ENCODE peak calls at places on chromosome 19, in nine cellular contexts. One of them, this sample, is unnamed.

GRCh38 chr19:3363841-3364500 is 2.4 kb upstream of the NFIC start:
- DNase-seq in stimulated activated CD8-positive, alpha-beta memory T cell treated with anti-CD3 and anti-CD28 coated beads, Interleukin-12 subunit alpha, Interleukin-12 subunit beta, amount 100 ng/mL, for 1 hour: no peak
- DNase-seq in breast epithelium: no peak
- DNase-seq in stimulated activated CD4-positive, alpha-beta T cell treated with anti-CD3 and anti-CD28 coated beads, Interleukin-12 subunit alpha, Interleukin-12 subunit beta, amount 100 ng/mL, for 24 hours: no peak
- DNase-seq in RWPE1: no peak
- DNase-seq in epithelial cell of proximal tubule: no peak
- DNase-seq in fibroblast of villous mesenchyme: no peak
- DNase-seq in bronchial epithelial cell: no peak
- DNase-seq in stimulated activated naive CD8-positive, alpha-beta T cell treated with anti-CD3 and anti-CD28 coated beads, Interleukin-15, Interleukin-2, amounts not matched to agents 100 U/mL and 50 U/mL, for 24 hours: no peak
- DNase-seq in this sample: no peak

GRCh38 chr19:48859711-48860572 is 8.5 kb downstream of the PLEKHA4 start:
- DNase-seq in stimulated activated CD4-positive, alpha-beta T cell treated with anti-CD3 and anti-CD28 coated beads, Interleukin-12 subunit alpha, Interleukin-12 subunit beta, amount 100 ng/mL, for 24 hours: no peak
- DNase-seq in RWPE1: no peak
- DNase-seq in stimulated activated naive CD8-positive, alpha-beta T cell treated with anti-CD3 and anti-CD28 coated beads, Interleukin-15, Interleukin-2, amounts not matched to agents 100 U/mL and 50 U/mL, for 24 hours: peak
- DNase-seq in fibroblast of villous mesenchyme: no peak
- DNase-seq in epithelial cell of proximal tubule: no peak
- DNase-seq in stimulated activated CD8-positive, alpha-beta memory T cell treated with anti-CD3 and anti-CD28 coated beads, Interleukin-12 subunit alpha, Interleukin-12 subunit beta, amount 100 ng/mL, for 1 hour: no peak
- DNase-seq in bronchial epithelial cell: no peak
- DNase-seq in breast epithelium: no peak
- DNase-seq in this sample: no peak

GRCh38 chr19:38736413-38737280 is 7.6 kb downstream of the CAPN12 start:
- DNase-seq in breast epithelium: peak
- DNase-seq in fibroblast of villous mesenchyme: no peak
- DNase-seq in bronchial epithelial cell: peak
- DNase-seq in stimulated activated CD8-positive, alpha-beta memory T cell treated with anti-CD3 and anti-CD28 coated beads, Interleukin-12 subunit alpha, Interleukin-12 subunit beta, amount 100 ng/mL, for 1 hour: peak
- DNase-seq in stimulated activated CD4-positive, alpha-beta T cell treated with anti-CD3 and anti-CD28 coated beads, Interleukin-12 subunit alpha, Interleukin-12 subunit beta, amount 100 ng/mL, for 24 hours: peak
- DNase-seq in epithelial cell of proximal tubule: no peak
- DNase-seq in RWPE1: peak
- DNase-seq in stimulated activated naive CD8-positive, alpha-beta T cell treated with anti-CD3 and anti-CD28 coated beads, Interleukin-15, Interleukin-2, amounts not matched to agents 100 U/mL and 50 U/mL, for 24 hours: peak
- DNase-seq in this sample: no peak

GRCh38 chr19:41175825-41176734 is 16.9 kb upstream of the CYP2S1 start:
- DNase-seq in epithelial cell of proximal tubule: peak
- DNase-seq in stimulated activated naive CD8-positive, alpha-beta T cell treated with anti-CD3 and anti-CD28 coated beads, Interleukin-15, Interleukin-2, amounts not matched to agents 100 U/mL and 50 U/mL, for 24 hours: peak
- DNase-seq in RWPE1: peak
- DNase-seq in bronchial epithelial cell: peak
- DNase-seq in fibroblast of villous mesenchyme: peak
- DNase-seq in breast epithelium: no peak
- DNase-seq in stimulated activated CD8-positive, alpha-beta memory T cell treated with anti-CD3 and anti-CD28 coated beads, Interleukin-12 subunit alpha, Interleukin-12 subunit beta, amount 100 ng/mL, for 1 hour: no peak
- DNase-seq in stimulated activated CD4-positive, alpha-beta T cell treated with anti-CD3 and anti-CD28 coated beads, Interleukin-12 subunit alpha, Interleukin-12 subunit beta, amount 100 ng/mL, for 24 hours: peak
- DNase-seq in this sample: peak

GRCh38 chr19:13022111-13022858 is 27.0 kb downstream of the NFIX start:
- DNase-seq in epithelial cell of proximal tubule: no peak
- DNase-seq in stimulated activated CD4-positive, alpha-beta T cell treated with anti-CD3 and anti-CD28 coated beads, Interleukin-12 subunit alpha, Interleukin-12 subunit beta, amount 100 ng/mL, for 24 hours: no peak
- DNase-seq in RWPE1: no peak
- DNase-seq in bronchial epithelial cell: no peak
- DNase-seq in breast epithelium: no peak
- DNase-seq in stimulated activated CD8-positive, alpha-beta memory T cell treated with anti-CD3 and anti-CD28 coated beads, Interleukin-12 subunit alpha, Interleukin-12 subunit beta, amount 100 ng/mL, for 1 hour: no peak
- DNase-seq in stimulated activated naive CD8-positive, alpha-beta T cell treated with anti-CD3 and anti-CD28 coated beads, Interleukin-15, Interleukin-2, amounts not matched to agents 100 U/mL and 50 U/mL, for 24 hours: no peak
- DNase-seq in fibroblast of villous mesenchyme: peak
- DNase-seq in this sample: no peak

GRCh38 chr19:13611596-13611995 is 105.3 kb upstream of the CACNA1A start:
- DNase-seq in breast epithelium: no peak
- DNase-seq in stimulated activated CD4-positive, alpha-beta T cell treated with anti-CD3 and anti-CD28 coated beads, Interleukin-12 subunit alpha, Interleukin-12 subunit beta, amount 100 ng/mL, for 24 hours: no peak
- DNase-seq in fibroblast of villous mesenchyme: peak
- DNase-seq in stimulated activated CD8-positive, alpha-beta memory T cell treated with anti-CD3 and anti-CD28 coated beads, Interleukin-12 subunit alpha, Interleukin-12 subunit beta, amount 100 ng/mL, for 1 hour: no peak
- DNase-seq in stimulated activated naive CD8-positive, alpha-beta T cell treated with anti-CD3 and anti-CD28 coated beads, Interleukin-15, Interleukin-2, amounts not matched to agents 100 U/mL and 50 U/mL, for 24 hours: no peak
- DNase-seq in RWPE1: no peak
- DNase-seq in bronchial epithelial cell: no peak
- DNase-seq in epithelial cell of proximal tubule: no peak
- DNase-seq in this sample: no peak

GRCh38 chr19:18503971-18504885 is 17.6 kb downstream of the ELL start:
- DNase-seq in epithelial cell of proximal tubule: no peak
- DNase-seq in RWPE1: no peak
- DNase-seq in breast epithelium: no peak
- DNase-seq in stimulated activated naive CD8-positive, alpha-beta T cell treated with anti-CD3 and anti-CD28 coated beads, Interleukin-15, Interleukin-2, amounts not matched to agents 100 U/mL and 50 U/mL, for 24 hours: no peak
- DNase-seq in fibroblast of villous mesenchyme: no peak
- DNase-seq in stimulated activated CD8-positive, alpha-beta memory T cell treated with anti-CD3 and anti-CD28 coated beads, Interleukin-12 subunit alpha, Interleukin-12 subunit beta, amount 100 ng/mL, for 1 hour: no peak
- DNase-seq in stimulated activated CD4-positive, alpha-beta T cell treated with anti-CD3 and anti-CD28 coated beads, Interleukin-12 subunit alpha, Interleukin-12 subunit beta, amount 100 ng/mL, for 24 hours: no peak
- DNase-seq in bronchial epithelial cell: no peak
- DNase-seq in this sample: no peak

GRCh38 chr19:34274284-34274826 is 20.0 kb downstream of the GARRE1 start:
- DNase-seq in RWPE1: no peak
- DNase-seq in stimulated activated naive CD8-positive, alpha-beta T cell treated with anti-CD3 and anti-CD28 coated beads, Interleukin-15, Interleukin-2, amounts not matched to agents 100 U/mL and 50 U/mL, for 24 hours: no peak
- DNase-seq in bronchial epithelial cell: no peak
- DNase-seq in epithelial cell of proximal tubule: no peak
- DNase-seq in fibroblast of villous mesenchyme: no peak
- DNase-seq in stimulated activated CD4-positive, alpha-beta T cell treated with anti-CD3 and anti-CD28 coated beads, Interleukin-12 subunit alpha, Interleukin-12 subunit beta, amount 100 ng/mL, for 24 hours: no peak
- DNase-seq in stimulated activated CD8-positive, alpha-beta memory T cell treated with anti-CD3 and anti-CD28 coated beads, Interleukin-12 subunit alpha, Interleukin-12 subunit beta, amount 100 ng/mL, for 1 hour: no peak
- DNase-seq in breast epithelium: no peak
- DNase-seq in this sample: peak

GRCh38 chr19:8566855-8567254 is 10.4 kb downstream of the MYO1F start:
- DNase-seq in bronchial epithelial cell: no peak
- DNase-seq in stimulated activated CD8-positive, alpha-beta memory T cell treated with anti-CD3 and anti-CD28 coated beads, Interleukin-12 subunit alpha, Interleukin-12 subunit beta, amount 100 ng/mL, for 1 hour: no peak
- DNase-seq in epithelial cell of proximal tubule: no peak
- DNase-seq in RWPE1: no peak
- DNase-seq in stimulated activated CD4-positive, alpha-beta T cell treated with anti-CD3 and anti-CD28 coated beads, Interleukin-12 subunit alpha, Interleukin-12 subunit beta, amount 100 ng/mL, for 24 hours: no peak
- DNase-seq in breast epithelium: no peak
- DNase-seq in fibroblast of villous mesenchyme: peak
- DNase-seq in stimulated activated naive CD8-positive, alpha-beta T cell treated with anti-CD3 and anti-CD28 coated beads, Interleukin-15, Interleukin-2, amounts not matched to agents 100 U/mL and 50 U/mL, for 24 hours: no peak
- DNase-seq in this sample: no peak

GRCh38 chr19:56105090-56105701 is 15.9 kb downstream of the ZNF787 start:
- DNase-seq in stimulated activated naive CD8-positive, alpha-beta T cell treated with anti-CD3 and anti-CD28 coated beads, Interleukin-15, Interleukin-2, amounts not matched to agents 100 U/mL and 50 U/mL, for 24 hours: peak
- DNase-seq in bronchial epithelial cell: peak
- DNase-seq in stimulated activated CD4-positive, alpha-beta T cell treated with anti-CD3 and anti-CD28 coated beads, Interleukin-12 subunit alpha, Interleukin-12 subunit beta, amount 100 ng/mL, for 24 hours: peak
- DNase-seq in stimulated activated CD8-positive, alpha-beta memory T cell treated with anti-CD3 and anti-CD28 coated beads, Interleukin-12 subunit alpha, Interleukin-12 subunit beta, amount 100 ng/mL, for 1 hour: peak
- DNase-seq in epithelial cell of proximal tubule: peak
- DNase-seq in RWPE1: no peak
- DNase-seq in breast epithelium: peak
- DNase-seq in fibroblast of villous mesenchyme: peak
- DNase-seq in this sample: peak

GRCh38 chr19:54136086-54136863 is 1.3 kb upstream of the CNOT3 start:
- DNase-seq in stimulated activated CD8-positive, alpha-beta memory T cell treated with anti-CD3 and anti-CD28 coated beads, Interleukin-12 subunit alpha, Interleukin-12 subunit beta, amount 100 ng/mL, for 1 hour: no peak
- DNase-seq in stimulated activated CD4-positive, alpha-beta T cell treated with anti-CD3 and anti-CD28 coated beads, Interleukin-12 subunit alpha, Interleukin-12 subunit beta, amount 100 ng/mL, for 24 hours: no peak
- DNase-seq in fibroblast of villous mesenchyme: no peak
- DNase-seq in epithelial cell of proximal tubule: peak
- DNase-seq in breast epithelium: no peak
- DNase-seq in RWPE1: no peak
- DNase-seq in bronchial epithelial cell: peak
- DNase-seq in stimulated activated naive CD8-positive, alpha-beta T cell treated with anti-CD3 and anti-CD28 coated beads, Interleukin-15, Interleukin-2, amounts not matched to agents 100 U/mL and 50 U/mL, for 24 hours: no peak
- DNase-seq in this sample: peak

GRCh38 chr19:47854459-47854858 is 4.6 kb upstream of the TPRX2 start:
- DNase-seq in bronchial epithelial cell: no peak
- DNase-seq in stimulated activated CD4-positive, alpha-beta T cell treated with anti-CD3 and anti-CD28 coated beads, Interleukin-12 subunit alpha, Interleukin-12 subunit beta, amount 100 ng/mL, for 24 hours: no peak
- DNase-seq in stimulated activated naive CD8-positive, alpha-beta T cell treated with anti-CD3 and anti-CD28 coated beads, Interleukin-15, Interleukin-2, amounts not matched to agents 100 U/mL and 50 U/mL, for 24 hours: no peak
- DNase-seq in fibroblast of villous mesenchyme: no peak
- DNase-seq in stimulated activated CD8-positive, alpha-beta memory T cell treated with anti-CD3 and anti-CD28 coated beads, Interleukin-12 subunit alpha, Interleukin-12 subunit beta, amount 100 ng/mL, for 1 hour: no peak
- DNase-seq in epithelial cell of proximal tubule: no peak
- DNase-seq in RWPE1: no peak
- DNase-seq in breast epithelium: no peak
- DNase-seq in this sample: no peak

GRCh38 chr19:39946532-39946931 is 12.1 kb upstream of the FCGBP start:
- DNase-seq in stimulated activated CD8-positive, alpha-beta memory T cell treated with anti-CD3 and anti-CD28 coated beads, Interleukin-12 subunit alpha, Interleukin-12 subunit beta, amount 100 ng/mL, for 1 hour: no peak
- DNase-seq in breast epithelium: no peak
- DNase-seq in RWPE1: no peak
- DNase-seq in fibroblast of villous mesenchyme: no peak
- DNase-seq in stimulated activated CD4-positive, alpha-beta T cell treated with anti-CD3 and anti-CD28 coated beads, Interleukin-12 subunit alpha, Interleukin-12 subunit beta, amount 100 ng/mL, for 24 hours: no peak
- DNase-seq in epithelial cell of proximal tubule: peak
- DNase-seq in stimulated activated naive CD8-positive, alpha-beta T cell treated with anti-CD3 and anti-CD28 coated beads, Interleukin-15, Interleukin-2, amounts not matched to agents 100 U/mL and 50 U/mL, for 24 hours: no peak
- DNase-seq in bronchial epithelial cell: peak
- DNase-seq in this sample: peak

GRCh38 chr19:46423194-46423593 is 5.5 kb downstream of the PNMA8C start:
- DNase-seq in RWPE1: no peak
- DNase-seq in stimulated activated CD4-positive, alpha-beta T cell treated with anti-CD3 and anti-CD28 coated beads, Interleukin-12 subunit alpha, Interleukin-12 subunit beta, amount 100 ng/mL, for 24 hours: no peak
- DNase-seq in breast epithelium: no peak
- DNase-seq in stimulated activated naive CD8-positive, alpha-beta T cell treated with anti-CD3 and anti-CD28 coated beads, Interleukin-15, Interleukin-2, amounts not matched to agents 100 U/mL and 50 U/mL, for 24 hours: no peak
- DNase-seq in stimulated activated CD8-positive, alpha-beta memory T cell treated with anti-CD3 and anti-CD28 coated beads, Interleukin-12 subunit alpha, Interleukin-12 subunit beta, amount 100 ng/mL, for 1 hour: no peak
- DNase-seq in bronchial epithelial cell: no peak
- DNase-seq in epithelial cell of proximal tubule: no peak
- DNase-seq in fibroblast of villous mesenchyme: no peak
- DNase-seq in this sample: no peak

GRCh38 chr19:1313695-1314613 is 28.3 kb downstream of the EFNA2 start:
- DNase-seq in RWPE1: no peak
- DNase-seq in fibroblast of villous mesenchyme: no peak
- DNase-seq in breast epithelium: no peak
- DNase-seq in stimulated activated CD4-positive, alpha-beta T cell treated with anti-CD3 and anti-CD28 coated beads, Interleukin-12 subunit alpha, Interleukin-12 subunit beta, amount 100 ng/mL, for 24 hours: no peak
- DNase-seq in bronchial epithelial cell: peak
- DNase-seq in epithelial cell of proximal tubule: no peak
- DNase-seq in stimulated activated CD8-positive, alpha-beta memory T cell treated with anti-CD3 and anti-CD28 coated beads, Interleukin-12 subunit alpha, Interleukin-12 subunit beta, amount 100 ng/mL, for 1 hour: no peak
- DNase-seq in stimulated activated naive CD8-positive, alpha-beta T cell treated with anti-CD3 and anti-CD28 coated beads, Interleukin-15, Interleukin-2, amounts not matched to agents 100 U/mL and 50 U/mL, for 24 hours: no peak
- DNase-seq in this sample: no peak

GRCh38 chr19:3658823-3659745 is 32.5 kb upstream of the CACTIN start:
- DNase-seq in stimulated activated CD8-positive, alpha-beta memory T cell treated with anti-CD3 and anti-CD28 coated beads, Interleukin-12 subunit alpha, Interleukin-12 subunit beta, amount 100 ng/mL, for 1 hour: no peak
- DNase-seq in fibroblast of villous mesenchyme: no peak
- DNase-seq in stimulated activated CD4-positive, alpha-beta T cell treated with anti-CD3 and anti-CD28 coated beads, Interleukin-12 subunit alpha, Interleukin-12 subunit beta, amount 100 ng/mL, for 24 hours: no peak
- DNase-seq in stimulated activated naive CD8-positive, alpha-beta T cell treated with anti-CD3 and anti-CD28 coated beads, Interleukin-15, Interleukin-2, amounts not matched to agents 100 U/mL and 50 U/mL, for 24 hours: no peak
- DNase-seq in breast epithelium: no peak
- DNase-seq in RWPE1: no peak
- DNase-seq in epithelial cell of proximal tubule: no peak
- DNase-seq in bronchial epithelial cell: no peak
- DNase-seq in this sample: no peak

GRCh38 chr19:460877-461609 is at the start of gene SHC2:
- DNase-seq in stimulated activated CD4-positive, alpha-beta T cell treated with anti-CD3 and anti-CD28 coated beads, Interleukin-12 subunit alpha, Interleukin-12 subunit beta, amount 100 ng/mL, for 24 hours: no peak
- DNase-seq in stimulated activated CD8-positive, alpha-beta memory T cell treated with anti-CD3 and anti-CD28 coated beads, Interleukin-12 subunit alpha, Interleukin-12 subunit beta, amount 100 ng/mL, for 1 hour: no peak
- DNase-seq in RWPE1: no peak
- DNase-seq in breast epithelium: no peak
- DNase-seq in bronchial epithelial cell: no peak
- DNase-seq in epithelial cell of proximal tubule: no peak
- DNase-seq in stimulated activated naive CD8-positive, alpha-beta T cell treated with anti-CD3 and anti-CD28 coated beads, Interleukin-15, Interleukin-2, amounts not matched to agents 100 U/mL and 50 U/mL, for 24 hours: no peak
- DNase-seq in fibroblast of villous mesenchyme: no peak
- DNase-seq in this sample: no peak

GRCh38 chr19:17996826-17997316 is 11.1 kb upstream of the ARRDC2 start:
- DNase-seq in stimulated activated CD8-positive, alpha-beta memory T cell treated with anti-CD3 and anti-CD28 coated beads, Interleukin-12 subunit alpha, Interleukin-12 subunit beta, amount 100 ng/mL, for 1 hour: peak
- DNase-seq in fibroblast of villous mesenchyme: peak
- DNase-seq in stimulated activated CD4-positive, alpha-beta T cell treated with anti-CD3 and anti-CD28 coated beads, Interleukin-12 subunit alpha, Interleukin-12 subunit beta, amount 100 ng/mL, for 24 hours: peak
- DNase-seq in breast epithelium: peak
- DNase-seq in RWPE1: peak
- DNase-seq in bronchial epithelial cell: peak
- DNase-seq in stimulated activated naive CD8-positive, alpha-beta T cell treated with anti-CD3 and anti-CD28 coated beads, Interleukin-15, Interleukin-2, amounts not matched to agents 100 U/mL and 50 U/mL, for 24 hours: peak
- DNase-seq in epithelial cell of proximal tubule: no peak
- DNase-seq in this sample: peak

GRCh38 chr19:8515317-8515716 is 1.4 kb upstream of the ZNF414 start:
- DNase-seq in RWPE1: no peak
- DNase-seq in stimulated activated CD8-positive, alpha-beta memory T cell treated with anti-CD3 and anti-CD28 coated beads, Interleukin-12 subunit alpha, Interleukin-12 subunit beta, amount 100 ng/mL, for 1 hour: peak
- DNase-seq in stimulated activated CD4-positive, alpha-beta T cell treated with anti-CD3 and anti-CD28 coated beads, Interleukin-12 subunit alpha, Interleukin-12 subunit beta, amount 100 ng/mL, for 24 hours: no peak
- DNase-seq in fibroblast of villous mesenchyme: peak
- DNase-seq in epithelial cell of proximal tubule: no peak
- DNase-seq in stimulated activated naive CD8-positive, alpha-beta T cell treated with anti-CD3 and anti-CD28 coated beads, Interleukin-15, Interleukin-2, amounts not matched to agents 100 U/mL and 50 U/mL, for 24 hours: peak
- DNase-seq in breast epithelium: no peak
- DNase-seq in bronchial epithelial cell: no peak
- DNase-seq in this sample: no peak